ENCODE peak calls at places on chromosomes 3 and 15, in nine cellular contexts. One of them, this sample, is unnamed.

GRCh38 chr3:177459397-177459796 is 262.1 kb upstream of the TBL1XR1 start:
- DNase-seq in GDM1: no peak
- DNase-seq in D341Med: no peak
- DNase-seq in skeletal muscle cell: peak
- DNase-seq in stimulated activated naive CD8-positive, alpha-beta T cell treated with anti-CD3 and anti-CD28 coated beads, Interleukin-15, amount 100 ng/mL, for 72 hours: no peak
- DNase-seq in AML-193: no peak
- DNase-seq in CD4-positive, CD25-positive, alpha-beta regulatory T cell: no peak
- DNase-seq in fibroblast of the conjunctiva: peak
- DNase-seq in ELR: no peak
- DNase-seq in this sample: peak

GRCh38 chr15:99138491-99138982 is 33.7 kb downstream of the SYNM start:
- DNase-seq in D341Med: peak
- DNase-seq in skeletal muscle cell: no peak
- DNase-seq in GDM1: no peak
- DNase-seq in ELR: no peak
- DNase-seq in stimulated activated naive CD8-positive, alpha-beta T cell treated with anti-CD3 and anti-CD28 coated beads, Interleukin-15, amount 100 ng/mL, for 72 hours: no peak
- DNase-seq in AML-193: no peak
- DNase-seq in CD4-positive, CD25-positive, alpha-beta regulatory T cell: no peak
- DNase-seq in fibroblast of the conjunctiva: no peak
- DNase-seq in this sample: no peak

GRCh38 chr15:55587321-55588069 is 650 bp downstream of the PYGO1 start:
- DNase-seq in skeletal muscle cell: peak
- DNase-seq in AML-193: no peak
- DNase-seq in stimulated activated naive CD8-positive, alpha-beta T cell treated with anti-CD3 and anti-CD28 coated beads, Interleukin-15, amount 100 ng/mL, for 72 hours: peak
- DNase-seq in ELR: peak
- DNase-seq in D341Med: peak
- DNase-seq in fibroblast of the conjunctiva: no peak
- DNase-seq in GDM1: no peak
- DNase-seq in CD4-positive, CD25-positive, alpha-beta regulatory T cell: no peak
- DNase-seq in this sample: peak

GRCh38 chr15:66707310-66708160 is 5.5 kb downstream of the SMAD6 start:
- DNase-seq in AML-193: no peak
- DNase-seq in ELR: no peak
- DNase-seq in fibroblast of the conjunctiva: peak
- DNase-seq in skeletal muscle cell: no peak
- DNase-seq in CD4-positive, CD25-positive, alpha-beta regulatory T cell: no peak
- DNase-seq in GDM1: no peak
- DNase-seq in D341Med: peak
- DNase-seq in stimulated activated naive CD8-positive, alpha-beta T cell treated with anti-CD3 and anti-CD28 coated beads, Interleukin-15, amount 100 ng/mL, for 72 hours: no peak
- DNase-seq in this sample: peak

GRCh38 chr3:58394339-58394738 is 39.3 kb downstream of the PDHB start:
- DNase-seq in ELR: no peak
- DNase-seq in skeletal muscle cell: no peak
- DNase-seq in GDM1: no peak
- DNase-seq in fibroblast of the conjunctiva: no peak
- DNase-seq in CD4-positive, CD25-positive, alpha-beta regulatory T cell: no peak
- DNase-seq in D341Med: no peak
- DNase-seq in stimulated activated naive CD8-positive, alpha-beta T cell treated with anti-CD3 and anti-CD28 coated beads, Interleukin-15, amount 100 ng/mL, for 72 hours: no peak
- DNase-seq in AML-193: no peak
- DNase-seq in this sample: no peak

GRCh38 chr3:156527060-156527459 is 27.9 kb downstream of the SSR3 start:
- DNase-seq in CD4-positive, CD25-positive, alpha-beta regulatory T cell: no peak
- DNase-seq in GDM1: no peak
- DNase-seq in fibroblast of the conjunctiva: no peak
- DNase-seq in ELR: no peak
- DNase-seq in D341Med: no peak
- DNase-seq in skeletal muscle cell: no peak
- DNase-seq in AML-193: no peak
- DNase-seq in stimulated activated naive CD8-positive, alpha-beta T cell treated with anti-CD3 and anti-CD28 coated beads, Interleukin-15, amount 100 ng/mL, for 72 hours: no peak
- DNase-seq in this sample: no peak

GRCh38 chr3:115937054-115937453 is 313.7 kb downstream of the GAP43 start:
- DNase-seq in fibroblast of the conjunctiva: no peak
- DNase-seq in CD4-positive, CD25-positive, alpha-beta regulatory T cell: no peak
- DNase-seq in ELR: peak
- DNase-seq in stimulated activated naive CD8-positive, alpha-beta T cell treated with anti-CD3 and anti-CD28 coated beads, Interleukin-15, amount 100 ng/mL, for 72 hours: no peak
- DNase-seq in GDM1: no peak
- DNase-seq in D341Med: no peak
- DNase-seq in skeletal muscle cell: no peak
- DNase-seq in AML-193: peak
- DNase-seq in this sample: no peak

GRCh38 chr15:74988007-74988800 is 7.2 kb upstream of the SCAMP5 start:
- DNase-seq in AML-193: peak
- DNase-seq in CD4-positive, CD25-positive, alpha-beta regulatory T cell: no peak
- DNase-seq in ELR: peak
- DNase-seq in D341Med: peak
- DNase-seq in fibroblast of the conjunctiva: no peak
- DNase-seq in stimulated activated naive CD8-positive, alpha-beta T cell treated with anti-CD3 and anti-CD28 coated beads, Interleukin-15, amount 100 ng/mL, for 72 hours: peak
- DNase-seq in skeletal muscle cell: no peak
- DNase-seq in GDM1: peak
- DNase-seq in this sample: peak

GRCh38 chr3:161851941-161852566 is 355.4 kb downstream of the OTOL1 start:
- DNase-seq in GDM1: peak
- DNase-seq in skeletal muscle cell: no peak
- DNase-seq in CD4-positive, CD25-positive, alpha-beta regulatory T cell: no peak
- DNase-seq in AML-193: peak
- DNase-seq in D341Med: peak
- DNase-seq in stimulated activated naive CD8-positive, alpha-beta T cell treated with anti-CD3 and anti-CD28 coated beads, Interleukin-15, amount 100 ng/mL, for 72 hours: peak
- DNase-seq in ELR: peak
- DNase-seq in fibroblast of the conjunctiva: peak
- DNase-seq in this sample: peak

GRCh38 chr3:49775538-49775937 is 10.8 kb downstream of the IP6K1 start:
- DNase-seq in GDM1: no peak
- DNase-seq in D341Med: no peak
- DNase-seq in ELR: no peak
- DNase-seq in AML-193: no peak
- DNase-seq in CD4-positive, CD25-positive, alpha-beta regulatory T cell: no peak
- DNase-seq in fibroblast of the conjunctiva: no peak
- DNase-seq in skeletal muscle cell: no peak
- DNase-seq in stimulated activated naive CD8-positive, alpha-beta T cell treated with anti-CD3 and anti-CD28 coated beads, Interleukin-15, amount 100 ng/mL, for 72 hours: no peak
- DNase-seq in this sample: no peak

This sample was measured in WERI-Rb-1.